ENCODE peak calls at places on chromosomes 16 and 17, in nine cellular contexts. K, B, D, W, P, G, Z, U and O are unnamed samples.

GRCh38 chr17:6461792-6462524 is 17.7 kb downstream of the PIMREG start:
- DNase-seq in U (no peak), P (no peak), D (no peak), B (no peak), W (no peak), K (no peak), G (no peak), Z (no peak), O (no peak)

GRCh38 chr16:4301968-4302367 is 13.9 kb upstream of the GLIS2 start:
- DNase-seq in B (no peak), W (no peak), P (no peak), D (no peak), U (no peak), G (no peak), Z (no peak), K (no peak), O (no peak)

GRCh38 chr16:72355561-72355960 is 183.6 kb upstream of the PMFBP1 start:
- DNase-seq in P (no peak), W (no peak), D (no peak), G (no peak), K (no peak), B (no peak), U (no peak), Z (no peak), O (no peak)

GRCh38 chr17:50845260-50846147 is 10.1 kb downstream of the WFIKKN2 start:
- DNase-seq in K (no peak), W (peak; percentile 38), B (no peak), G (no peak), P (no peak), U (no peak), Z (peak; percentile 3), D (peak; percentile 31), O (peak; percentile 18)

GRCh38 chr17:56603486-56604238 is 10.2 kb downstream of the NOG start:
- DNase-seq in Z (no peak), W (no peak), P (no peak), D (no peak), B (no peak), G (no peak), K (no peak), U (no peak), O (no peak)

GRCh38 chr17:62916684-62917571 is 49.1 kb upstream of the TANC2 start:
- DNase-seq in B (no peak), D (no peak), W (no peak), G (no peak), K (no peak), U (no peak), Z (no peak), P (no peak), O (peak; percentile 56)

GRCh38 chr16:57564571-57565270 is 22.3 kb downstream of the ADGRG5 start:
- DNase-seq in Z (no peak), W (peak; percentile 15), B (no peak), G (no peak), U (no peak), D (no peak), P (no peak), K (no peak), O (peak; percentile 10)

GRCh38 chr17:18059283-18059682 is 20.1 kb downstream of the GID4 start:
- DNase-seq in U (no peak), B (no peak), Z (no peak), W (peak; percentile 90), K (no peak), P (no peak), D (no peak), G (no peak), O (no peak)

GRCh38 chr16:62225675-62226074 is 189.4 kb upstream of the CDH8 start:
- DNase-seq in D (peak; percentile 73), W (peak; percentile 77), U (no peak), K (no peak), P (peak; percentile 80), B (peak; percentile 1), Z (peak; percentile 48), G (no peak), O (peak; percentile 23)

GRCh38 chr17:5943232-5943631 is 126.9 kb upstream of the WSCD1 start:
- DNase-seq in B (no peak), D (no peak), Z (no peak), P (no peak), K (no peak), W (no peak), G (no peak), U (no peak), O (no peak)

GRCh38 chr17:2828396-2829038 is 32.3 kb downstream of the RAP1GAP2 start:
- DNase-seq in U (peak; percentile 54), D (peak; percentile 72), B (peak; percentile 82), G (peak; percentile 68), K (peak; percentile 64), W (no peak), Z (peak; percentile 89), P (peak; percentile 45), O (peak; percentile 9)

GRCh38 chr17:9715503-9716016 is 70.2 kb downstream of the USP43 start:
- DNase-seq in U (no peak), W (no peak), G (no peak), B (no peak), D (no peak), K (no peak), P (no peak), Z (no peak), O (no peak)

GRCh38 chr16:1427473-1428461 is 3.1 kb upstream of the PERCC1 start:
- DNase-seq in D (no peak), K (no peak), G (no peak), W (no peak), Z (no peak), B (no peak), U (no peak), P (no peak), O (no peak)

GRCh38 chr17:7043544-7044268 is at the start of gene SLC16A11:
- DNase-seq in P (no peak), U (no peak), D (no peak), G (no peak), B (peak; percentile 48), Z (no peak), K (no peak), W (no peak), O (no peak)

GRCh38 chr17:14228903-14229302 is 7.8 kb downstream of the CDRT15 start:
- DNase-seq in Z (no peak), P (no peak), W (no peak), D (no peak), B (no peak), U (no peak), G (no peak), K (no peak), O (no peak)

GRCh38 chr17:81020767-81021497 is 14.0 kb upstream of the BAIAP2 start:
- DNase-seq in B (no peak), D (peak; percentile 72), Z (no peak), U (no peak), P (no peak), K (no peak), W (peak; percentile 66), G (no peak), O (no peak)

GRCh38 chr16:84093120-84093878 is 23.4 kb downstream of the MBTPS1 start:
- DNase-seq in D (no peak), B (no peak), U (no peak), P (no peak), W (no peak), Z (no peak), K (no peak), G (no peak), O (no peak)

GRCh38 chr16:67917852-67918236 is 13.8 kb downstream of the CTRL start:
- DNase-seq in G (no peak), P (peak; percentile 69), B (peak; percentile 39), Z (no peak), D (peak; percentile 51), K (no peak), W (peak; percentile 89), U (no peak), O (peak; percentile 84)

GRCh38 chr17:12463102-12463501 is 202.6 kb upstream of the MYOCD start:
- DNase-seq in K (no peak), G (no peak), P (no peak), W (no peak), B (no peak), D (no peak), Z (no peak), U (no peak), O (no peak)

GRCh38 chr17:50931003-50931878 is 65.1 kb upstream of the TOB1 start:
- DNase-seq in K (no peak), B (peak; percentile 52), P (peak; percentile 91), U (peak; percentile 55), G (peak; percentile 30), W (peak; percentile 63), D (peak; percentile 68), Z (peak; percentile 74), O (peak; percentile 42)

GRCh38 chr16:76345093-76345735 is 68.0 kb downstream of the CNTNAP4 start:
- DNase-seq in P (no peak), K (no peak), W (no peak), G (no peak), Z (no peak), D (no peak), U (no peak), B (no peak), O (no peak)

GRCh38 chr17:43020030-43020621 is 2.1 kb downstream of the VAT1 start:
- DNase-seq in U (no peak), D (no peak), K (no peak), B (no peak), Z (no peak), G (no peak), P (no peak), W (no peak), O (no peak)

GRCh38 chr16:77359065-77359502 is 75.8 kb downstream of the ADAMTS18 start:
- DNase-seq in Z (no peak), G (no peak), B (no peak), W (peak; percentile 87), U (no peak), K (no peak), D (peak; percentile 67), P (no peak), O (peak; percentile 99)

GRCh38 chr16:87457724-87458423 is 35.0 kb downstream of the ZCCHC14 start:
- DNase-seq in G (no peak), U (no peak), B (peak; percentile 26), Z (no peak), K (no peak), P (no peak), W (peak; percentile 89), D (peak; percentile 98), O (peak; percentile 100)

GRCh38 chr17:7045492-7046126 is 1.7 kb upstream of the SLC16A11 start:
- DNase-seq in U (peak; percentile 37), D (peak; percentile 80), Z (no peak), W (peak; percentile 84), P (no peak), B (no peak), G (no peak), K (no peak), O (peak; percentile 92)

GRCh38 chr16:73172621-73173312 is 124.8 kb upstream of the ZFHX3 start:
- DNase-seq in W (peak; percentile 38), K (no peak), D (no peak), U (no peak), Z (peak; percentile 57), G (no peak), P (peak; percentile 66), B (no peak), O (peak; percentile 33)

GRCh38 chr16:6602401-6602800 is 730.2 kb upstream of the RBFOX1 start:
- DNase-seq in W (no peak), D (no peak), U (no peak), Z (no peak), G (no peak), K (no peak), P (no peak), B (no peak), O (no peak)

GRCh38 chr17:4003131-4003500 is 38.9 kb upstream of the ATP2A3 start:
- DNase-seq in W (no peak), U (no peak), G (no peak), B (no peak), Z (no peak), K (no peak), P (no peak), D (no peak), O (no peak)

GRCh38 chr16:54281535-54282201 is 4.9 kb downstream of the IRX3 start:
- DNase-seq in U (no peak), G (no peak), P (no peak), W (no peak), K (no peak), B (no peak), D (no peak), Z (no peak), O (no peak)

GRCh38 chr16:30715777-30716445 is 16.9 kb downstream of the SRCAP start:
- DNase-seq in K (no peak), W (peak; percentile 75), B (peak; percentile 26), Z (no peak), D (no peak), P (no peak), G (peak; percentile 29), U (peak; percentile 41), O (no peak)

GRCh38 chr17:7575481-7575883 is 4.0 kb upstream of the CD68 start:
- DNase-seq in D (no peak), U (no peak), G (no peak), B (no peak), K (no peak), Z (no peak), P (no peak), W (no peak), O (no peak)